ENCODE peak calls at places on chromosomes 16 and 17, in seven cellular contexts. Y, K, I, U, M, O and H are unnamed samples.

GRCh38 chr16:12320298-12320706 is 343.8 kb downstream of the SNX29 start:
- DNase-seq in Y (peak), M (no peak), K (no peak), I (no peak), O (no peak), U (no peak), H (no peak)

GRCh38 chr17:35018814-35019213 is 38.5 kb downstream of the LIG3 start:
- DNase-seq in K (no peak), O (no peak), I (no peak), Y (no peak), U (no peak), M (no peak), H (no peak)

GRCh38 chr17:61015966-61016365 is 338.3 kb downstream of the BCAS3 start:
- DNase-seq in O (no peak), K (no peak), I (no peak), Y (no peak), U (no peak), M (no peak), H (no peak)

GRCh38 chr16:47777191-47777590 is 316.1 kb downstream of the PHKB start:
- DNase-seq in M (no peak), I (no peak), O (no peak), Y (no peak), U (no peak), K (no peak), H (no peak)

GRCh38 chr17:51128089-51128488 is 7.4 kb upstream of the SPAG9 start:
- DNase-seq in U (no peak), K (peak), O (no peak), I (no peak), M (no peak), Y (no peak), H (no peak)

GRCh38 chr16:70706948-70707465 is 21.2 kb upstream of the MTSS2 start:
- DNase-seq in Y (peak), O (no peak), I (no peak), M (peak), K (no peak), U (no peak), H (no peak)

GRCh38 chr17:82440991-82441627 is 9.4 kb downstream of the CYBC1 start:
- DNase-seq in K (no peak), O (no peak), M (no peak), I (no peak), U (no peak), Y (no peak), H (no peak)

GRCh38 chr16:15950167-15950854 is 895 bp downstream of the ABCC1 start:
- DNase-seq in I (no peak), M (no peak), Y (no peak), U (no peak), K (peak), O (no peak), H (peak)

GRCh38 chr17:76136276-76137025 is 4.6 kb downstream of the FOXJ1 start:
- DNase-seq in K (no peak), U (no peak), M (no peak), O (no peak), Y (no peak), I (no peak), H (no peak)

GRCh38 chr17:79038545-79039135 is 14.7 kb downstream of the C1QTNF1 start:
- DNase-seq in K (no peak), U (no peak), M (no peak), O (no peak), I (no peak), Y (peak), H (no peak)

GRCh38 chr16:50600582-50601283 is 52.5 kb downstream of the NKD1 start:
- DNase-seq in Y (no peak), I (peak), O (no peak), U (no peak), M (no peak), K (no peak), H (no peak)

GRCh38 chr16:71214771-71215381 is 15.6 kb downstream of the HYDIN start:
- DNase-seq in I (no peak), M (no peak), O (no peak), K (no peak), U (no peak), Y (no peak), H (peak)

GRCh38 chr17:81499601-81499970 is 13.0 kb downstream of the ACTG1 start:
- DNase-seq in K (no peak), Y (no peak), O (no peak), M (no peak), U (no peak), I (no peak), H (no peak)

GRCh38 chr17:80252871-80253270 is 7.8 kb upstream of the RNF213 start:
- DNase-seq in O (no peak), Y (no peak), M (peak), I (peak), K (no peak), U (no peak), H (peak)

GRCh38 chr16:3009568-3010390 is 2.9 kb upstream of the CLDN9 start:
- DNase-seq in Y (no peak), O (no peak), I (peak), U (no peak), M (peak), K (no peak), H (no peak)

GRCh38 chr17:56929362-56929969 is 15.6 kb upstream of the TRIM25 start:
- DNase-seq in M (no peak), K (no peak), Y (no peak), U (no peak), I (no peak), O (no peak), H (no peak)

GRCh38 chr17:52181842-52182241 is 23.3 kb upstream of the CA10 start:
- DNase-seq in I (no peak), Y (no peak), U (no peak), K (no peak), O (no peak), M (no peak), H (no peak)

GRCh38 chr17:1029196-1029911 is 32.4 kb downstream of the TIMM22 start:
- DNase-seq in U (no peak), I (no peak), O (peak), M (no peak), Y (no peak), K (peak), H (no peak)

GRCh38 chr17:52147431-52147830 is 11.1 kb downstream of the CA10 start:
- DNase-seq in Y (no peak), U (no peak), K (no peak), O (no peak), I (no peak), M (no peak), H (no peak)

GRCh38 chr16:66554492-66554891 is 2.1 kb downstream of the CKLF start:
- DNase-seq in O (no peak), U (no peak), Y (no peak), I (no peak), K (no peak), M (no peak), H (no peak)
- H3K4me3 ChIP-seq in O (no peak), U (no peak), Y (no peak), I (peak), K (no peak), M (no peak), H (peak)

GRCh38 chr16:86220552-86220951 is 289.8 kb upstream of the FOXF1 start:
- DNase-seq in U (no peak), I (no peak), O (no peak), Y (no peak), M (no peak), K (no peak), H (no peak)

GRCh38 chr16:86219655-86220445 is 290.5 kb upstream of the FOXF1 start:
- DNase-seq in I (no peak), O (no peak), K (no peak), M (no peak), Y (no peak), U (no peak), H (no peak)

GRCh38 chr16:86222541-86222940 is 287.8 kb upstream of the FOXF1 start:
- DNase-seq in I (no peak), M (no peak), O (no peak), K (no peak), U (no peak), Y (peak), H (no peak)

GRCh38 chr16:86222965-86223551 is 287.3 kb upstream of the FOXF1 start:
- DNase-seq in O (no peak), I (no peak), Y (peak), K (no peak), M (no peak), U (no peak), H (peak)

GRCh38 chr16:86221085-86221484 is 289.2 kb upstream of the FOXF1 start:
- DNase-seq in I (no peak), K (no peak), O (no peak), U (no peak), Y (peak), M (no peak), H (no peak)
- H3K27ac ChIP-seq in I (no peak), K (no peak), O (no peak), U (no peak), Y (peak), M (no peak), H (peak)

GRCh38 chr16:57724541-57724940 is 11.0 kb upstream of the KATNB1 start:
- DNase-seq in U (no peak), M (no peak), I (no peak), Y (no peak), K (no peak), O (no peak), H (no peak)

GRCh38 chr16:57722651-57723050 is 12.9 kb upstream of the KATNB1 start:
- DNase-seq in Y (no peak), I (no peak), O (no peak), U (no peak), M (no peak), K (no peak), H (no peak)

GRCh38 chr16:57721765-57722499 is 13.6 kb upstream of the KATNB1 start:
- DNase-seq in Y (no peak), M (no peak), U (no peak), O (no peak), K (no peak), I (no peak), H (no peak)

GRCh38 chr16:57721356-57721755 is 14.2 kb upstream of the KATNB1 start:
- DNase-seq in M (no peak), U (no peak), I (no peak), Y (no peak), K (no peak), O (no peak), H (no peak)

GRCh38 chr16:57723170-57723569 is 12.4 kb upstream of the KATNB1 start:
- DNase-seq in O (no peak), Y (no peak), K (no peak), M (peak), U (no peak), I (no peak), H (no peak)
- H3K4me3 ChIP-seq in O (no peak), Y (no peak), K (no peak), M (no peak), U (no peak), I (no peak), H (no peak)

GRCh38 chr17:67138392-67138791 is 94.0 kb downstream of the CACNG1 start:
- DNase-seq in K (no peak), U (no peak), I (no peak), O (no peak), M (no peak), Y (no peak), H (no peak)

GRCh38 chr17:67137860-67138259 is 93.5 kb downstream of the CACNG1 start:
- DNase-seq in K (no peak), U (no peak), I (no peak), M (no peak), O (no peak), Y (no peak), H (no peak)

GRCh38 chr17:67139784-67140665 is 95.7 kb downstream of the CACNG1 start:
- DNase-seq in I (no peak), O (no peak), M (no peak), K (no peak), Y (no peak), U (no peak), H (no peak)

GRCh38 chr17:67137026-67137370 is 92.6 kb downstream of the CACNG1 start:
- DNase-seq in M (no peak), K (no peak), Y (no peak), I (no peak), O (no peak), U (no peak), H (no peak)

GRCh38 chr17:67139289-67139688 is 94.9 kb downstream of the CACNG1 start:
- DNase-seq in Y (no peak), U (no peak), K (no peak), I (no peak), M (no peak), O (no peak), H (no peak)
- H3K27ac ChIP-seq in Y (no peak), U (no peak), K (no peak), I (no peak), M (no peak), O (no peak), H (no peak)

GRCh38 chr16:1865902-1866690 is 5.9 kb downstream of the MEIOB start:
- DNase-seq in Y (no peak), I (no peak), O (no peak), M (no peak), K (no peak), U (no peak), H (no peak)
- H3K4me3 ChIP-seq in Y (no peak), I (no peak), O (no peak), M (no peak), K (no peak), U (no peak), H (no peak)

GRCh38 chr17:64685705-64686104 is 23.6 kb upstream of the SMURF2 start:
- DNase-seq in O (no peak), M (no peak), I (no peak), Y (no peak), K (no peak), U (no peak), H (no peak)

GRCh38 chr17:64676763-64677162 is 14.7 kb upstream of the SMURF2 start:
- DNase-seq in I (no peak), M (no peak), K (no peak), U (no peak), Y (no peak), O (no peak), H (no peak)

GRCh38 chr17:64682261-64683181 is 20.4 kb upstream of the SMURF2 start:
- DNase-seq in K (no peak), U (no peak), M (no peak), I (no peak), O (no peak), Y (peak), H (no peak)

GRCh38 chr17:64683791-64684190 is 21.7 kb upstream of the SMURF2 start:
- DNase-seq in O (no peak), Y (no peak), M (no peak), I (no peak), K (no peak), U (no peak), H (no peak)

GRCh38 chr17:64679710-64680216 is 17.7 kb upstream of the SMURF2 start:
- DNase-seq in U (no peak), K (no peak), I (no peak), Y (peak), O (no peak), M (peak), H (no peak)
- H3K27ac ChIP-seq in U (no peak), K (no peak), I (no peak), Y (peak), O (no peak), M (peak), H (no peak)

GRCh38 chr16:65306313-65306712 is 184.4 kb upstream of the CDH11 start:
- DNase-seq in O (no peak), Y (no peak), I (no peak), K (no peak), U (no peak), M (no peak), H (no peak)
- H3K4me3 ChIP-seq in O (no peak), Y (no peak), I (no peak), K (no peak), U (no peak), M (no peak), H (no peak)

DNA sequence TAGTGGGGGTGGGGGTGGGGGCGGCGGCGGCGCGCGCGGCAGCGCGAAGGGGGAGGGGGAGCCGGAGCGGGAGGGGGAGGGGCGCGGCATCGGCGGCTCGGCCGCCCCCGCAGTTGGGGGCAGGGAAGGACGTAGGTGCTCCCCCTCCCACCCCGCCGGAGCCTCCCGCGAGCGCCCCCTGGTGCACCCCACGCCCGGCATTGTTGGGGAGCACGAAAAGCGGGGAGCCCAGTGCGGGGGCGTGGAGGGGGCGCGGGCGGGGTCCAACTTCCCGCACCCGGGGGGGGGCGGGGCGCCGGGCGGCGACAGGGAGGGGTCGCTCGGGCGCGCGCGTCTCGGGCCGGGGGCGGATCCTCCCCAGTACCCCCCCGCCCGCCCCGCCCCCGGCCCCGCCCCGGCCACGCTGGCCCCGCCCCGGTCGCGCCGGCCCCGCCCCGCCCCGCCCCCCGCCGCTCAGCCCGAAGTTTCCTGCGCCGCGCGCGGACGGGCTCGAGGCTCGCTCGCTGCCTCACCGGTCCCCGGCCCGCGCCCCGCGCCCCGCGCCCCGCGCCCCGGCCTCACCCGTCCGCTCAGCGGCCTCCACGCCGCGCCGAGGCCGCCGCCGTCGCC is at the start of gene CACNA1H:
- DNase-seq in M (no peak), K (no peak), O (no peak), I (no peak), U (no peak), Y (no peak), H (no peak)
- H3K27ac ChIP-seq in M (no peak), K (no peak), O (peak), I (no peak), U (peak), Y (no peak), H (no peak)